ENCODE peak calls at places on chromosomes 1 and 21, in seven cellular contexts. Q, L, M, D, H, Y and R are unnamed samples.

GRCh38 chr21:15138475-15138874 is 73.7 kb upstream of the NRIP1 start:
- DNase-seq in Q (no peak), L (no peak), M (no peak), D (no peak), H (peak), Y (no peak), R (peak)

GRCh38 chr1:223297800-223298199 is 66.2 kb downstream of the SUSD4 start:
- DNase-seq in Q (no peak), L (no peak), M (no peak), D (no peak), H (no peak), Y (no peak), R (no peak)

GRCh38 chr1:244322181-244322580 is 129.5 kb downstream of the ADSS2 start:
- DNase-seq in Q (no peak), L (no peak), M (no peak), D (no peak), H (no peak), Y (no peak), R (no peak)

GRCh38 chr1:98172578-98172977 is 251.7 kb upstream of the DPYD start:
- DNase-seq in Q (no peak), L (no peak), M (no peak), D (no peak), H (no peak), Y (no peak), R (no peak)

GRCh38 chr1:207868769-207869721 is 41.9 kb downstream of the CD34 start:
- DNase-seq in Q (peak), L (peak), M (peak), D (peak), H (peak), Y (peak), R (no peak)

GRCh38 chr1:179550753-179551682 is 24.7 kb downstream of the NPHS2 start:
- DNase-seq in Q (no peak), L (no peak), M (no peak), D (peak), H (no peak), Y (no peak), R (peak)

GRCh38 chr21:35244514-35244913 is 195.4 kb upstream of the RUNX1 start:
- DNase-seq in Q (no peak), L (no peak), M (no peak), D (peak), H (peak), Y (no peak), R (no peak)

GRCh38 chr21:46667735-46668380 is 32.4 kb downstream of the PRMT2 start:
- DNase-seq in Q (no peak), L (no peak), M (peak), D (peak), H (no peak), Y (no peak), R (no peak)

GRCh38 chr1:24490101-24490781 is 12.4 kb upstream of the RCAN3 start:
- DNase-seq in Q (no peak), L (no peak), M (no peak), D (no peak), H (no peak), Y (no peak), R (no peak)

GRCh38 chr21:46126321-46127238 is 28.7 kb downstream of the COL6A2 start:
- DNase-seq in Q (no peak), L (no peak), M (no peak), D (no peak), H (no peak), Y (no peak), R (no peak)

GRCh38 chr21:40689816-40690215 is 157.1 kb downstream of the DSCAM start:
- DNase-seq in Q (no peak), L (no peak), M (no peak), D (no peak), H (no peak), Y (no peak), R (no peak)

GRCh38 chr1:210362526-210362925 is 33.8 kb downstream of the HHAT start:
- DNase-seq in Q (no peak), L (no peak), M (no peak), D (peak), H (no peak), Y (no peak), R (no peak)

GRCh38 chr1:30778156-30778978 is 20.8 kb upstream of the LAPTM5 start:
- DNase-seq in Q (no peak), L (no peak), M (no peak), D (peak), H (peak), Y (no peak), R (peak)

GRCh38 chr21:34545079-34545884 is 33.3 kb upstream of the KCNE1 start:
- DNase-seq in Q (no peak), L (peak), M (peak), D (peak), H (no peak), Y (no peak), R (no peak)

GRCh38 chr1:205429742-205430464 is 8.0 kb upstream of the LEMD1 start:
- DNase-seq in Q (no peak), L (no peak), M (no peak), D (no peak), H (no peak), Y (no peak), R (no peak)
- H3K4me3 ChIP-seq in Q (peak), L (peak), M (peak), D (no peak), H (peak), Y (peak), R (peak)

GRCh38 chr1:201376464-201377374 is 761 bp downstream of the TNNT2 start:
- DNase-seq in Q (no peak), L (peak), M (peak), D (peak), H (peak), Y (no peak), R (no peak)
- H3K4me3 ChIP-seq in Q (peak), L (no peak), M (peak), D (no peak), H (no peak), Y (no peak), R (peak)

DNA sequence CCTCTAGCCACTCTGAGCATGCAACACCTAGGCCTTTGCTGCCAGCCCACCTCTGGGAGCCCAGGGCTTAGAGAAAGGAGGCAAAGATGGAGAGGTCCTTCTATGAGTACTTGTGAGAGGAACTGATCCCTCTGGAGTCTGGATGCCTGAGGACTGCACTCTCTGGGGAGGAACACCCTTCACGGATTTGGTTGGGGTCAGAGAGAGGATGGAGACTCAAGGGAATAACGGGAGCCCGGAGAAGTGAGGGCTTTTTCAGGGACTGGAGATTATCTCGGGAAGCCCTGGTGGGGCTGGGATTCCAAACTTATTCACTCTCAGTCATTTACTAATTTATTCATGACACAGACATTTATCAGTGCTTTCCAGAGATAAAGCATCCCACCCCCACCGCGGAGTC is 438 bp upstream of the C1orf232 start:
- DNase-seq in Q (no peak), L (no peak), M (no peak), D (no peak), H (no peak), Y (no peak), R (no peak)
- H3K4me3 ChIP-seq in Q (peak), L (peak), M (peak), D (peak), H (peak), Y (peak), R (peak)

DNA sequence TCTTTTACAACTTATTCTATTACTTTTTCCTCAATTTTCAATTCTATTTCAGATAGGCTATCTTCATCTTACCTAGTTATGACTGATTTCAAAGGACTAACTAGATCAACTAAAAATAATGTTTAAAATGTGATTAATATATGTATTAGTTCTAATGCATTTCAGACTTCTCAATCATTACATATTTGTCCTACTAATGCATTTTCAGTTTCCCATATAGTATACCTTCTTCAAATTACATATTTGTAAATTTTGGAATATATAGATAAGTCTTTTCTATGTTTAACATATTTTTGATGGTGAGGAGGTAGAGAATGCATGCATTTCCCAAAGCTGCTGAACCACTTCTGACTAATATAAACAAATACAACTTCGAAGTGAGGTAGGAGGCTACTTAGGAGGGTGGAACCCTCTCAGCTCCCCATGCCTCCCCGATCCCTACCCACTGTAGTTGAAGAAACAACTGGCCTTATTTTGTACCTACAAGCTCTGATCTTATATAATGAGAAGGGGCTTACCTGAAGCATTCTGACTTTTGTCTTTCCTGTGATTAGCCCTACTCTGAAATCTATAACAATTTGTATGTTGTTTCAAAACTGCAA is 1.7 kb downstream of the TRMT1L start:
- DNase-seq in Q (no peak), L (no peak), M (no peak), D (no peak), H (no peak), Y (no peak), R (no peak)
- H3K4me3 ChIP-seq in Q (peak), L (peak), M (no peak), D (peak), H (peak), Y (no peak), R (peak)

GRCh38 chr1:53249706-53250105 is 11.4 kb upstream of the MAGOH start:
- DNase-seq in Q (no peak), L (no peak), M (no peak), D (no peak), H (no peak), Y (no peak), R (no peak)
- H3K4me3 ChIP-seq in Q (no peak), L (no peak), M (no peak), D (no peak), H (no peak), Y (no peak), R (no peak)

GRCh38 chr21:43815107-43815742 is 25.8 kb downstream of the RRP1 start:
- DNase-seq in Q (no peak), L (no peak), M (peak), D (no peak), H (no peak), Y (no peak), R (no peak)
- H3K4me3 ChIP-seq in Q (no peak), L (no peak), M (peak), D (no peak), H (no peak), Y (no peak), R (no peak)

GRCh38 chr1:60463146-60463545 is 389.6 kb upstream of the C1orf87 start:
- DNase-seq in Q (no peak), L (no peak), M (no peak), D (no peak), H (no peak), Y (no peak), R (no peak)
- H3K4me3 ChIP-seq in Q (no peak), L (no peak), M (no peak), D (no peak), H (no peak), Y (no peak), R (no peak)

GRCh38 chr1:183237046-183237445 is 51.0 kb downstream of the LAMC2 start:
- DNase-seq in Q (no peak), L (no peak), M (no peak), D (no peak), H (no peak), Y (no peak), R (no peak)

GRCh38 chr1:183235503-183235902 is 49.4 kb downstream of the LAMC2 start:
- DNase-seq in Q (no peak), L (no peak), M (no peak), D (peak), H (no peak), Y (no peak), R (no peak)

GRCh38 chr1:183233113-183233512 is 47.0 kb downstream of the LAMC2 start:
- DNase-seq in Q (no peak), L (no peak), M (no peak), D (no peak), H (no peak), Y (no peak), R (no peak)

GRCh38 chr1:183236158-183236725 is 50.2 kb downstream of the LAMC2 start:
- DNase-seq in Q (no peak), L (no peak), M (no peak), D (peak), H (no peak), Y (no peak), R (no peak)

DNA sequence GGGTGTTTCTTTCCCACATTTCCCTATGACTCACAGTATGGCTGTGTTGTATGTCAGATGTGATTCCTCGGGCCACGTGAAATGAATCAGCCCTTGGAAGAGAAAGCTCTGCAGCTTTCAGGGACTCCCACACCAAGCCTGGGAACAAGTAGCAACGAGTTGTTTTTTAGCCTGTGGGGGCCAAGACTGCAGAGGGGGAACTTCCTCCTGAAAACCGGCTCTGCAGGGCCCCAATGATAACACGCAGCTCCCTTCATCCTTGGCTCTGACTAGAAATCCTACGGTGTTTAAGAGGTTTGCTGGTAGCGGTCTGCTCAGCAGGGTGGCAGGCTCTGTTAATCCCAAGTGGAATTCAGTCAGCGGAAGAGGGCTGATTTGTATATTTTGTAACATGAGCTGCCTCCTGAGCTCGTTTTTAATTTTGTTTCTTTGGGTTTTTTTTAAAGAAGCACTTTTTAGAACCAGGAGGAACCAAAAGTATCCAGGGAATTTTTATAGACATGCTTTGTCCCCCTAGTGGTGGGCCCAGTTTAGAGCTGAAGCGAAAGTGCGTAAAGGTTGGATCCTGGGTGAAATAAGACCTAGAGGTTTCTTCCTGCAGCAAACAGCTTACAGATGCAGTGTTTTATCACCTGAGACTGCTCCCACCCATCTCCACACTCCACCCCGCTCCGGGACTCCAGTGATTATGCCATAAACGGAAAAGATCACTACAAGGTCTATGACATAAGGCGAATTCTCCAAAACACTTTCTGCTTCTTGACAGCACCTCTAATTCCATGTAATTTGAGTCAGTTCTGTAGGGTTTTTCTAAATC is 48.8 kb downstream of the LAMC2 start:
- DNase-seq in Q (peak), L (peak), M (peak), D (peak), H (peak), Y (no peak), R (peak)
- H3K4me3 ChIP-seq in Q (peak), L (no peak), M (peak), D (peak), H (peak), Y (no peak), R (peak)

GRCh38 chr1:231334079-231334666 is 3.5 kb downstream of the EXOC8 start:
- DNase-seq in Q (no peak), L (peak), M (no peak), D (no peak), H (no peak), Y (no peak), R (no peak)
- H3K4me3 ChIP-seq in Q (peak), L (peak), M (peak), D (peak), H (peak), Y (peak), R (peak)

GRCh38 chr1:155301342-155301841 is at the start of gene PKLR:
- DNase-seq in Q (no peak), L (no peak), M (no peak), D (no peak), H (no peak), Y (no peak), R (no peak)
- H3K4me3 ChIP-seq in Q (no peak), L (no peak), M (no peak), D (no peak), H (no peak), Y (no peak), R (no peak)